ENCODE peak calls at places on chromosome 17, in four cellular contexts. Z is suprapubic skin, Q is body of pancreas, O is esophagus squamous epithelium. H is an unnamed sample.

GRCh38 chr17:72373910-72374741 is 253.3 kb downstream of the SOX9 start:
- DNase-seq in Z (no peak), Q (no peak), O (no peak), H (no peak)

GRCh38 chr17:33416131-33416530 is 123.0 kb upstream of the ASIC2 start:
- DNase-seq in Z (no peak), Q (no peak), O (no peak), H (no peak)

GRCh38 chr17:72916991-72917390 is 175.5 kb downstream of the SLC39A11 start:
- DNase-seq in Z (no peak), Q (no peak), O (no peak), H (no peak)

GRCh38 chr17:8818654-8819330 is 19.6 kb upstream of the MFSD6L start:
- DNase-seq in Z (peak), Q (no peak), O (no peak), H (no peak)

GRCh38 chr17:30309591-30309990 is 17.8 kb upstream of the BLMH start:
- DNase-seq in Z (no peak), Q (no peak), O (no peak), H (no peak)

GRCh38 chr17:36934144-36934758 is 3.0 kb upstream of the LHX1 start:
- DNase-seq in Z (no peak), Q (no peak), O (no peak), H (no peak)

GRCh38 chr17:42675984-42676423 is 790 bp downstream of the PLEKHH3 start:
- DNase-seq in Z (peak), Q (peak), O (no peak), H (no peak)

GRCh38 chr17:73681946-73682345 is 37.7 kb upstream of the SDK2 start:
- DNase-seq in Z (no peak), Q (no peak), O (no peak), H (no peak)

GRCh38 chr17:35129154-35129972 is 7.9 kb downstream of the FNDC8 start:
- DNase-seq in Z (no peak), Q (no peak), O (no peak), H (no peak)

GRCh38 chr17:71765437-71765836 is 355.4 kb upstream of the SOX9 start:
- DNase-seq in Z (no peak), Q (no peak), O (no peak), H (no peak)

GRCh38 chr17:79781012-79781665 is 3.2 kb downstream of the CBX2 start:
- DNase-seq in Z (no peak), Q (no peak), O (no peak), H (no peak)

GRCh38 chr17:57911021-57911420 is 44.2 kb downstream of the CUEDC1 start:
- DNase-seq in Z (no peak), Q (no peak), O (no peak), H (no peak)

GRCh38 chr17:41695954-41696720 is 7.5 kb downstream of the EIF1 start:
- DNase-seq in Z (no peak), Q (peak), O (no peak), H (peak)

GRCh38 chr17:27810902-27811557 is 10.7 kb upstream of the NOS2 start:
- DNase-seq in Z (no peak), Q (no peak), O (no peak), H (no peak)

GRCh38 chr17:7258731-7259554 is 3.3 kb downstream of the CLDN7 start:
- DNase-seq in Z (no peak), Q (peak), O (no peak), H (peak)
- TF ChIP-seq POLR2A in Z (no peak), Q (no peak), O (no peak), H (peak)

GRCh38 chr17:81920612-81921530 is 2.9 kb upstream of the SIRT7 start:
- DNase-seq in Z (no peak), Q (no peak), O (no peak), H (no peak)
- H3K27ac ChIP-seq in Z (no peak), Q (no peak), O (no peak), H (peak)

GRCh38 chr17:43717913-43718312 is 40.7 kb downstream of the SOST start:
- DNase-seq in Z (no peak), Q (no peak), O (no peak), H (no peak)

GRCh38 chr17:43719578-43719977 is 39.0 kb downstream of the SOST start:
- DNase-seq in Z (no peak), Q (no peak), O (no peak), H (no peak)

GRCh38 chr17:43722269-43722619 is 36.3 kb downstream of the SOST start:
- DNase-seq in Z (no peak), Q (no peak), O (no peak), H (no peak)

GRCh38 chr17:43721537-43722268 is 36.9 kb downstream of the SOST start:
- DNase-seq in Z (no peak), Q (no peak), O (no peak), H (no peak)

GRCh38 chr17:43720311-43721060 is 38.1 kb downstream of the SOST start:
- DNase-seq in Z (peak), Q (peak), O (peak), H (peak)
- TF ChIP-seq POLR2A in Z (peak), Q (peak), O (peak), H (peak)

GRCh38 chr17:78781339-78782304 is at the start of gene CYTH1:
- DNase-seq in Z (peak), Q (peak), O (no peak), H (peak)

GRCh38 chr17:78779848-78780247 is 2.2 kb downstream of the CYTH1 start:
- DNase-seq in Z (no peak), Q (no peak), O (no peak), H (peak)

GRCh38 chr17:78777886-78778285 is 4.2 kb downstream of the CYTH1 start:
- DNase-seq in Z (no peak), Q (no peak), O (no peak), H (peak)

GRCh38 chr17:78780852-78781338 is 1.2 kb downstream of the CYTH1 start:
- DNase-seq in Z (no peak), Q (no peak), O (no peak), H (no peak)

DNA sequence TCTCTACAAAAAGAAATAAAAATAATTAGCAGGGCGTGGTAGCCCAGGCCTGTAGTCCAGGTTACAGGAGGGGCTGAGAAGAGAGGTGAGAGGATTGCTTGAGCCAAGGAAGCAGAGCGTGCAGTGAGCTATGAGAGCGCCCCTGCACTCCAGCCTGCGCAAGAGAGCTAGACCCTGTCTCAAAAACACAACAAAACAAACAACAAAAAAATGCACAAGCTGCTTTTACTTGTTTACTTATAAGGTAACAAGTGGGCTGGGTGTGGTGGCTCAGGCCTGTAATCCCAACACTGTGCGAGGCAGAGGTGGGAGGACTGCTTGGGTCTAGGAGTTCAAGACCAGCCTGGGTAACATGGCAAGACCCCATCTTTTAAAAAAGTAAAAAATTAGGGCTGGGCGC is 1.7 kb downstream of the CYTH1 start:
- DNase-seq in Z (no peak), Q (no peak), O (no peak), H (peak)
- H3K27ac ChIP-seq in Z (peak), Q (peak), O (peak), H (peak)

GRCh38 chr17:65559483-65559801 is 2.0 kb downstream of the AXIN2 start:
- DNase-seq in Z (no peak), Q (no peak), O (no peak), H (no peak)
- TF ChIP-seq POLR2A in Z (no peak), Q (no peak), O (no peak), H (no peak)

DNA sequence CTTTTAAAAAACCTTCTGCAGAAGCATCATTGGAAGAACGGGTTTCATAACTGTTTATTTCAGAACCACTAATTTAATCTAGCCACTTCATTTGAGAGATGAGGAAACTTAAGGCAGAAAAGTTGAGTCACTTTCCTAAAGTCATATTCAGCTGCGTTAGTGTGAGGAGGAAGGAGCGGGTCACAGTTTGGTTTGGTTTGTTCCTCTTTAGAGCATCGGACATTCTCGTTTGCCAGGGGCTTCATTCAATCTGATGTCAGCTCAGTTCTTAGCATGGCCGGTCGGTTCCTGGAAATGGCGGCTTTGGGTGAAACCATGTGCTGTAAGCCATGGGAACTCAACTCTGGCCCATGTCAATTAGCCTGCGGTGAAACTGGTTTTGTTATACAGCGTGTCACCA is 186.5 kb downstream of the LGALS9B start:
- DNase-seq in Z (no peak), Q (no peak), O (no peak), H (no peak)
- H3K27ac ChIP-seq in Z (no peak), Q (no peak), O (no peak), H (no peak)